ENCODE peak calls at places on chromosomes 3 and 15, in ten cellular contexts. J, B, M, Q, O, L, S, Y, P and K are unnamed samples.

GRCh38 chr3:159672728-159673471 is 315.7 kb upstream of the IL12A start:
- DNase-seq in P (no peak), Y (peak), B (no peak), S (no peak), M (no peak), O (no peak), Q (no peak), L (peak), J (no peak), K (no peak)

GRCh38 chr15:46293550-46293949 is 658.7 kb downstream of the SQOR start:
- DNase-seq in Y (no peak), P (no peak), L (no peak), S (no peak), Q (no peak), B (no peak), J (no peak), O (no peak), M (no peak), K (no peak)

GRCh38 chr15:42681119-42681518 is 55.8 kb downstream of the CDAN1 start:
- DNase-seq in Q (no peak), S (no peak), L (no peak), J (no peak), O (no peak), B (no peak), Y (no peak), P (no peak), M (no peak), K (no peak)

GRCh38 chr3:51706788-51707731 is at the start of gene GRM2:
- DNase-seq in Q (peak), L (peak), P (peak), M (no peak), J (no peak), B (peak), S (peak), O (no peak), Y (peak), K (peak)

GRCh38 chr3:52829906-52830463 is 487 bp downstream of the ITIH4 start:
- DNase-seq in M (no peak), P (no peak), L (no peak), Q (no peak), S (no peak), B (no peak), J (no peak), O (no peak), Y (no peak), K (no peak)

GRCh38 chr3:122572940-122573412 is 4.5 kb upstream of the PARP15 start:
- DNase-seq in O (peak), J (no peak), P (peak), S (peak), Q (peak), M (no peak), L (peak), Y (peak), B (peak), K (peak)

GRCh38 chr3:139447486-139447885 is 28.8 kb downstream of the RBP2 start:
- DNase-seq in M (no peak), Y (no peak), O (no peak), S (no peak), P (no peak), J (no peak), L (no peak), Q (no peak), B (no peak), K (no peak)

GRCh38 chr3:134369231-134369741 is 5.0 kb downstream of the AMOTL2 start:
- DNase-seq in J (no peak), O (no peak), B (no peak), Y (peak), P (peak), Q (no peak), S (no peak), L (no peak), M (no peak), K (peak)

GRCh38 chr3:85004147-85004546 is 45.4 kb downstream of the CADM2 start:
- DNase-seq in S (no peak), J (no peak), M (no peak), P (no peak), Y (no peak), B (no peak), Q (no peak), L (no peak), O (no peak), K (no peak)

GRCh38 chr3:169744332-169745054 is 20.4 kb downstream of the TERC start:
- DNase-seq in Q (no peak), P (peak), O (no peak), S (no peak), L (peak), B (no peak), J (no peak), Y (peak), M (no peak), K (no peak)

GRCh38 chr3:135097276-135097946 is 302.4 kb downstream of the EPHB1 start:
- DNase-seq in O (no peak), J (no peak), L (no peak), S (no peak), Y (peak), Q (no peak), M (no peak), B (no peak), P (no peak), K (no peak)

GRCh38 chr3:112629425-112629824 is 11.5 kb downstream of the CCDC80 start:
- DNase-seq in Q (peak), O (peak), B (no peak), J (no peak), S (peak), P (peak), M (no peak), L (no peak), Y (peak), K (peak)

GRCh38 chr3:36525115-36525711 is 144.9 kb downstream of the STAC start:
- DNase-seq in P (no peak), J (no peak), Q (peak), Y (peak), S (no peak), L (no peak), M (no peak), O (no peak), B (no peak), K (peak)

GRCh38 chr15:48143856-48144255 is 23.1 kb downstream of the SLC24A5 start:
- DNase-seq in O (no peak), L (no peak), Y (no peak), B (no peak), J (no peak), Q (peak), S (no peak), P (no peak), M (no peak), K (no peak)

GRCh38 chr3:117512975-117513374 is 803.4 kb downstream of the TUSC7 start:
- DNase-seq in P (no peak), Q (no peak), J (no peak), B (no peak), S (no peak), M (no peak), L (no peak), O (no peak), Y (no peak), K (no peak)

GRCh38 chr3:32189693-32190092 is 48.8 kb upstream of the CMTM8 start:
- DNase-seq in P (no peak), J (no peak), L (no peak), B (no peak), O (no peak), Y (no peak), S (no peak), M (no peak), Q (no peak), K (no peak)

GRCh38 chr3:69181592-69182211 is 59.3 kb upstream of the LMOD3 start:
- DNase-seq in O (peak), Y (peak), J (no peak), S (no peak), M (no peak), L (peak), Q (no peak), P (no peak), B (no peak), K (no peak)

GRCh38 chr3:39189648-39190269 is 2.6 kb downstream of the XIRP1 start:
- DNase-seq in O (peak), L (peak), M (no peak), S (peak), Y (peak), B (peak), J (peak), P (peak), Q (peak), K (no peak)

GRCh38 chr15:78046796-78047341 is 30.6 kb downstream of the TBC1D2B start:
- DNase-seq in P (no peak), Y (no peak), M (no peak), O (no peak), L (no peak), J (no peak), B (peak), Q (no peak), S (no peak), K (no peak)

GRCh38 chr15:61974759-61975158 is 85.5 kb downstream of the VPS13C start:
- DNase-seq in M (no peak), L (peak), O (no peak), Y (peak), J (no peak), P (no peak), B (no peak), S (no peak), Q (no peak), K (no peak)